ENCODE peak calls at places on chromosomes 7 and 10, in ten cellular contexts. One of them, this sample, is unnamed.

GRCh38 chr7:151076863-151077704 is 3.5 kb downstream of the FASTK start:
- DNase-seq in astrocyte of the spinal cord: no peak
- DNase-seq in HCT116: no peak
- DNase-seq in glutamatergic neuron: peak; percentile 68
- DNase-seq in retinal pigment epithelial cell: no peak
- DNase-seq in choroid plexus epithelial cell: no peak
- DNase-seq in HFFc6: no peak
- DNase-seq in GM20000: no peak
- DNase-seq in CD8-positive, alpha-beta T cell: no peak
- DNase-seq in osteocyte: no peak
- DNase-seq in this sample: no peak

GRCh38 chr7:2621948-2622640 is 9.7 kb upstream of the TTYH3 start:
- DNase-seq in CD8-positive, alpha-beta T cell: no peak
- DNase-seq in glutamatergic neuron: no peak
- DNase-seq in retinal pigment epithelial cell: no peak
- DNase-seq in GM20000: no peak
- DNase-seq in astrocyte of the spinal cord: no peak
- DNase-seq in HFFc6: no peak
- DNase-seq in HCT116: no peak
- DNase-seq in osteocyte: no peak
- DNase-seq in choroid plexus epithelial cell: peak; percentile 40
- DNase-seq in this sample: no peak

GRCh38 chr10:84632866-84633265 is 304.5 kb downstream of the CCSER2 start:
- DNase-seq in HFFc6: no peak
- DNase-seq in glutamatergic neuron: no peak
- DNase-seq in choroid plexus epithelial cell: peak; percentile 7
- DNase-seq in astrocyte of the spinal cord: peak; percentile 2
- DNase-seq in HCT116: peak; percentile 15
- DNase-seq in GM20000: no peak
- DNase-seq in osteocyte: no peak
- DNase-seq in CD8-positive, alpha-beta T cell: no peak
- DNase-seq in retinal pigment epithelial cell: no peak
- DNase-seq in this sample: no peak

GRCh38 chr7:75559355-75559986 is 67.4 kb downstream of the SPDYE5 start:
- DNase-seq in glutamatergic neuron: peak; percentile 32
- DNase-seq in choroid plexus epithelial cell: peak; percentile 5
- DNase-seq in astrocyte of the spinal cord: peak; percentile 39
- DNase-seq in GM20000: no peak
- DNase-seq in CD8-positive, alpha-beta T cell: no peak
- DNase-seq in retinal pigment epithelial cell: no peak
- DNase-seq in osteocyte: peak; percentile 85
- DNase-seq in HFFc6: no peak
- DNase-seq in HCT116: no peak
- DNase-seq in this sample: no peak

GRCh38 chr7:43700059-43700501 is 29.2 kb downstream of the COA1 start:
- DNase-seq in CD8-positive, alpha-beta T cell: no peak
- DNase-seq in HCT116: peak; percentile 31
- DNase-seq in HFFc6: peak; percentile 69
- DNase-seq in choroid plexus epithelial cell: peak; percentile 85
- DNase-seq in osteocyte: no peak
- DNase-seq in glutamatergic neuron: no peak
- DNase-seq in retinal pigment epithelial cell: no peak
- DNase-seq in astrocyte of the spinal cord: peak; percentile 82
- DNase-seq in GM20000: no peak
- DNase-seq in this sample: no peak

GRCh38 chr10:89426230-89426868 is 12.0 kb downstream of the IFIT5 start:
- DNase-seq in HFFc6: peak; percentile 54
- DNase-seq in choroid plexus epithelial cell: peak; percentile 88
- DNase-seq in GM20000: peak; percentile 57
- DNase-seq in HCT116: no peak
- DNase-seq in CD8-positive, alpha-beta T cell: no peak
- DNase-seq in retinal pigment epithelial cell: no peak
- DNase-seq in osteocyte: no peak
- DNase-seq in glutamatergic neuron: no peak
- DNase-seq in astrocyte of the spinal cord: peak; percentile 85
- DNase-seq in this sample: no peak

GRCh38 chr10:29873941-29874340 is 185.4 kb downstream of the JCAD start:
- DNase-seq in CD8-positive, alpha-beta T cell: no peak
- DNase-seq in astrocyte of the spinal cord: no peak
- DNase-seq in osteocyte: no peak
- DNase-seq in glutamatergic neuron: no peak
- DNase-seq in HFFc6: no peak
- DNase-seq in HCT116: no peak
- DNase-seq in GM20000: no peak
- DNase-seq in choroid plexus epithelial cell: peak; percentile 27
- DNase-seq in retinal pigment epithelial cell: no peak
- DNase-seq in this sample: no peak

GRCh38 chr7:40720401-40720800 is 585.6 kb downstream of the SUGCT start:
- DNase-seq in osteocyte: no peak
- DNase-seq in retinal pigment epithelial cell: no peak
- DNase-seq in choroid plexus epithelial cell: peak; percentile 19
- DNase-seq in HCT116: no peak
- DNase-seq in GM20000: no peak
- DNase-seq in glutamatergic neuron: no peak
- DNase-seq in astrocyte of the spinal cord: no peak
- DNase-seq in HFFc6: peak; percentile 18
- DNase-seq in CD8-positive, alpha-beta T cell: no peak
- DNase-seq in this sample: no peak

GRCh38 chr10:83075395-83076072 is 1063.8 kb upstream of the GHITM start:
- DNase-seq in osteocyte: no peak
- DNase-seq in choroid plexus epithelial cell: peak; percentile 2
- DNase-seq in CD8-positive, alpha-beta T cell: no peak
- DNase-seq in GM20000: no peak
- DNase-seq in HCT116: no peak
- DNase-seq in astrocyte of the spinal cord: peak; percentile 9
- DNase-seq in HFFc6: no peak
- DNase-seq in glutamatergic neuron: no peak
- DNase-seq in retinal pigment epithelial cell: peak; percentile 36
- DNase-seq in this sample: no peak

GRCh38 chr7:81430761-81431160 is 339.1 kb downstream of the HGF start:
- DNase-seq in GM20000: no peak
- DNase-seq in retinal pigment epithelial cell: no peak
- DNase-seq in osteocyte: no peak
- DNase-seq in astrocyte of the spinal cord: no peak
- DNase-seq in CD8-positive, alpha-beta T cell: no peak
- DNase-seq in choroid plexus epithelial cell: no peak
- DNase-seq in glutamatergic neuron: no peak
- DNase-seq in HFFc6: no peak
- DNase-seq in HCT116: no peak
- DNase-seq in this sample: no peak

GRCh38 chr10:77636967-77637473 is 588 bp downstream of the KCNMA1 start:
- DNase-seq in HCT116: no peak
- DNase-seq in CD8-positive, alpha-beta T cell: no peak
- DNase-seq in astrocyte of the spinal cord: no peak
- DNase-seq in choroid plexus epithelial cell: no peak
- DNase-seq in osteocyte: no peak
- DNase-seq in GM20000: peak; percentile 36
- DNase-seq in retinal pigment epithelial cell: no peak
- DNase-seq in HFFc6: no peak
- DNase-seq in glutamatergic neuron: peak; percentile 57
- DNase-seq in this sample: no peak

GRCh38 chr10:55750458-55750857 is 610.6 kb downstream of the ZWINT start:
- DNase-seq in glutamatergic neuron: no peak
- DNase-seq in HCT116: no peak
- DNase-seq in HFFc6: no peak
- DNase-seq in CD8-positive, alpha-beta T cell: no peak
- DNase-seq in astrocyte of the spinal cord: no peak
- DNase-seq in osteocyte: no peak
- DNase-seq in GM20000: no peak
- DNase-seq in retinal pigment epithelial cell: peak; percentile 26
- DNase-seq in choroid plexus epithelial cell: no peak
- DNase-seq in this sample: no peak

GRCh38 chr10:86693721-86694369 is 25.5 kb downstream of the LDB3 start:
- DNase-seq in astrocyte of the spinal cord: peak; percentile 50
- DNase-seq in retinal pigment epithelial cell: no peak
- DNase-seq in choroid plexus epithelial cell: peak; percentile 65
- DNase-seq in glutamatergic neuron: peak; percentile 54
- DNase-seq in HCT116: no peak
- DNase-seq in osteocyte: no peak
- DNase-seq in GM20000: peak; percentile 56
- DNase-seq in HFFc6: peak; percentile 43
- DNase-seq in CD8-positive, alpha-beta T cell: peak; percentile 41
- DNase-seq in this sample: no peak

GRCh38 chr10:72089618-72090017 is 1.3 kb upstream of the SPOCK2 start:
- DNase-seq in HFFc6: no peak
- DNase-seq in astrocyte of the spinal cord: peak; percentile 14
- DNase-seq in choroid plexus epithelial cell: peak; percentile 19
- DNase-seq in GM20000: no peak
- DNase-seq in glutamatergic neuron: no peak
- DNase-seq in HCT116: no peak
- DNase-seq in osteocyte: no peak
- DNase-seq in retinal pigment epithelial cell: no peak
- DNase-seq in CD8-positive, alpha-beta T cell: no peak
- DNase-seq in this sample: no peak

GRCh38 chr10:102114861-102115618 is 5.1 kb downstream of the LDB1 start:
- DNase-seq in choroid plexus epithelial cell: peak; percentile 80
- DNase-seq in osteocyte: peak; percentile 94
- DNase-seq in retinal pigment epithelial cell: no peak
- DNase-seq in HFFc6: peak; percentile 66
- DNase-seq in HCT116: no peak
- DNase-seq in glutamatergic neuron: peak; percentile 95
- DNase-seq in astrocyte of the spinal cord: peak; percentile 83
- DNase-seq in CD8-positive, alpha-beta T cell: peak; percentile 84
- DNase-seq in GM20000: peak; percentile 93
- DNase-seq in this sample: peak; percentile 85

GRCh38 chr10:102113261-102113955 is 6.8 kb downstream of the LDB1 start:
- DNase-seq in HCT116: no peak
- DNase-seq in retinal pigment epithelial cell: no peak
- DNase-seq in CD8-positive, alpha-beta T cell: no peak
- DNase-seq in choroid plexus epithelial cell: no peak
- DNase-seq in GM20000: no peak
- DNase-seq in osteocyte: no peak
- DNase-seq in astrocyte of the spinal cord: no peak
- DNase-seq in glutamatergic neuron: no peak
- DNase-seq in HFFc6: no peak
- DNase-seq in this sample: no peak

GRCh38 chr10:102111276-102111675 is 8.9 kb downstream of the LDB1 start:
- DNase-seq in HFFc6: no peak
- DNase-seq in glutamatergic neuron: no peak
- DNase-seq in CD8-positive, alpha-beta T cell: no peak
- DNase-seq in choroid plexus epithelial cell: no peak
- DNase-seq in retinal pigment epithelial cell: no peak
- DNase-seq in astrocyte of the spinal cord: no peak
- DNase-seq in GM20000: no peak
- DNase-seq in osteocyte: no peak
- DNase-seq in HCT116: no peak
- DNase-seq in this sample: no peak

GRCh38 chr10:102113956-102114857 is 6.0 kb downstream of the LDB1 start:
- DNase-seq in CD8-positive, alpha-beta T cell: peak; percentile 14
- DNase-seq in HCT116: no peak
- DNase-seq in GM20000: no peak
- DNase-seq in glutamatergic neuron: peak; percentile 61
- DNase-seq in astrocyte of the spinal cord: no peak
- DNase-seq in retinal pigment epithelial cell: no peak
- DNase-seq in osteocyte: no peak
- DNase-seq in HFFc6: no peak
- DNase-seq in choroid plexus epithelial cell: no peak
- DNase-seq in this sample: no peak

DNA sequence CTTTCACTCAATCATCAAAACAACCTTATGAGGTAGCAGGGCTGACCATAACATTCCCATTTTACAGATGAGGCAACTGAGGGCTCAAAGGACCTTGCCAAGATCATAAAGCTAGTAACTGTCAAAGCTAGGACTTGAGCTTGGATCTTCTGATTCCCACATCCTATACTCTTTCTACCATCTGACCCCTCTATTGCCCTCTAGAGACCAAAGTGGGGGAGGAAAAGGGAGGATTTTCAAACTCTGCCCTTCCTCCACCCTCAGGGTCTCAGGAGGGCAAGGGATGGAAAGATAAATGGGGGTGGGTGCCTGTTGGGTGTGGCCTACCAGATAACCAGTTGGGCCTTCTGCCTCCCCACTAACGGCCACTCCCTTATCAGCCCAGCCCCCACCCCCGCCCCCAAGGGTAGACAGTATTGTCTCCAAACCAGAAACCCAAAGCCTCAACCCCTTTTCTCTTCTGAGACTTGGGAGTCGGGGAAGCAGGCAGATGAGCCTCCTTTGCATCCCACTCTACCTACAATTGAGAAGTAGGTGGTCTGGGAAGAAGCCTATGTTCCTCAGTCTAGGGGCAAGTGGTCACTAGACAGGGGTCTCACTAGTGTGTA is 7.9 kb downstream of the LDB1 start:
- DNase-seq in osteocyte: no peak
- DNase-seq in CD8-positive, alpha-beta T cell: no peak
- DNase-seq in retinal pigment epithelial cell: no peak
- DNase-seq in HCT116: no peak
- DNase-seq in astrocyte of the spinal cord: no peak
- DNase-seq in glutamatergic neuron: no peak
- DNase-seq in GM20000: no peak
- DNase-seq in choroid plexus epithelial cell: no peak
- DNase-seq in HFFc6: no peak
- DNase-seq in this sample: no peak
- TF ChIP-seq CTCF in osteocyte: no peak
- TF ChIP-seq CTCF in CD8-positive, alpha-beta T cell: no peak
- TF ChIP-seq CTCF in retinal pigment epithelial cell: peak; percentile 41
- TF ChIP-seq CTCF in HCT116: peak; percentile 46
- TF ChIP-seq CTCF in astrocyte of the spinal cord: peak; percentile 21
- TF ChIP-seq CTCF in glutamatergic neuron: no peak
- TF ChIP-seq CTCF in GM20000: no peak
- TF ChIP-seq CTCF in choroid plexus epithelial cell: peak; percentile 12
- TF ChIP-seq CTCF in HFFc6: peak; percentile 36
- TF ChIP-seq CTCF in this sample: peak; percentile 54

GRCh38 chr10:52566471-52567246 is 205.9 kb downstream of the MBL2 start:
- DNase-seq in CD8-positive, alpha-beta T cell: no peak
- DNase-seq in choroid plexus epithelial cell: peak; percentile 86
- DNase-seq in glutamatergic neuron: no peak
- DNase-seq in osteocyte: no peak
- DNase-seq in astrocyte of the spinal cord: peak; percentile 76
- DNase-seq in retinal pigment epithelial cell: peak; percentile 22
- DNase-seq in HFFc6: peak; percentile 69
- DNase-seq in HCT116: peak; percentile 35
- DNase-seq in GM20000: peak; percentile 3
- DNase-seq in this sample: no peak
- TF ChIP-seq CTCF in CD8-positive, alpha-beta T cell: no peak
- TF ChIP-seq CTCF in choroid plexus epithelial cell: peak; percentile 70
- TF ChIP-seq CTCF in glutamatergic neuron: peak; percentile 80
- TF ChIP-seq CTCF in osteocyte: peak; percentile 69
- TF ChIP-seq CTCF in astrocyte of the spinal cord: peak; percentile 56
- TF ChIP-seq CTCF in retinal pigment epithelial cell: peak; percentile 65
- TF ChIP-seq CTCF in HFFc6: peak; percentile 95
- TF ChIP-seq CTCF in HCT116: peak; percentile 58
- TF ChIP-seq CTCF in GM20000: no peak
- TF ChIP-seq CTCF in this sample: peak; percentile 74

GRCh38 chr10:24383681-24384106 is 174.8 kb downstream of the KIAA1217 start:
- DNase-seq in HFFc6: peak; percentile 75
- DNase-seq in HCT116: peak; percentile 81
- DNase-seq in glutamatergic neuron: peak; percentile 71
- DNase-seq in astrocyte of the spinal cord: peak; percentile 100
- DNase-seq in CD8-positive, alpha-beta T cell: no peak
- DNase-seq in choroid plexus epithelial cell: peak; percentile 100
- DNase-seq in retinal pigment epithelial cell: peak; percentile 98
- DNase-seq in GM20000: peak; percentile 80
- DNase-seq in osteocyte: peak; percentile 89
- DNase-seq in this sample: peak; percentile 81
- TF ChIP-seq CTCF in HFFc6: peak; percentile 59
- TF ChIP-seq CTCF in HCT116: peak; percentile 66
- TF ChIP-seq CTCF in glutamatergic neuron: no peak
- TF ChIP-seq CTCF in astrocyte of the spinal cord: peak; percentile 56
- TF ChIP-seq CTCF in CD8-positive, alpha-beta T cell: no peak
- TF ChIP-seq CTCF in choroid plexus epithelial cell: peak; percentile 66
- TF ChIP-seq CTCF in retinal pigment epithelial cell: peak; percentile 74
- TF ChIP-seq CTCF in GM20000: no peak
- TF ChIP-seq CTCF in osteocyte: peak; percentile 47
- TF ChIP-seq CTCF in this sample: peak; percentile 58

GRCh38 chr10:209357-209756 is 74.1 kb downstream of the ZMYND11 start:
- DNase-seq in osteocyte: no peak
- DNase-seq in HFFc6: no peak
- DNase-seq in GM20000: no peak
- DNase-seq in astrocyte of the spinal cord: peak; percentile 22
- DNase-seq in choroid plexus epithelial cell: peak; percentile 57
- DNase-seq in CD8-positive, alpha-beta T cell: no peak
- DNase-seq in glutamatergic neuron: no peak
- DNase-seq in retinal pigment epithelial cell: no peak
- DNase-seq in HCT116: peak; percentile 7
- DNase-seq in this sample: no peak
- TF ChIP-seq CTCF in osteocyte: peak; percentile 34
- TF ChIP-seq CTCF in HFFc6: peak; percentile 74
- TF ChIP-seq CTCF in GM20000: no peak
- TF ChIP-seq CTCF in astrocyte of the spinal cord: peak; percentile 37
- TF ChIP-seq CTCF in choroid plexus epithelial cell: peak; percentile 48
- TF ChIP-seq CTCF in CD8-positive, alpha-beta T cell: no peak
- TF ChIP-seq CTCF in glutamatergic neuron: no peak
- TF ChIP-seq CTCF in retinal pigment epithelial cell: peak; percentile 40
- TF ChIP-seq CTCF in HCT116: peak; percentile 50
- TF ChIP-seq CTCF in this sample: peak; percentile 17

This sample was measured in type B pancreatic cell.